ENCODE peak calls at places on chromosomes 3 and 15, in six cellular contexts. M is CD8-positive, alpha-beta memory T cell; N is activated T-helper 9 cell treated with anti-CD3 and anti-CD28 coated beads, Interleukin-2, amount 50 U/mL, for 16 hours; X is amniotic epithelial cell; E is CD4-positive, alpha-beta T cell; L is cardiac fibroblast. C is an unnamed sample.

GRCh38 chr15:88605507-88606436 is 15.4 kb upstream of the AEN start:
- DNase-seq in M (peak), N (no peak), X (peak), E (peak), L (no peak), C (peak)

GRCh38 chr3:48466386-48467109 is 20.0 kb downstream of the ATRIP start:
- DNase-seq in M (peak), N (no peak), X (no peak), E (peak), L (no peak), C (peak)

GRCh38 chr15:40336129-40337122 is 4.3 kb downstream of the CCDC9B start:
- DNase-seq in M (no peak), N (no peak), X (no peak), E (peak), L (no peak), C (no peak)

GRCh38 chr3:64438837-64439236 is 213.6 kb upstream of the PRICKLE2 start:
- DNase-seq in M (no peak), N (no peak), X (no peak), E (no peak), L (no peak), C (no peak)

GRCh38 chr15:90907838-90908507 is 4.9 kb downstream of the MAN2A2 start:
- DNase-seq in M (no peak), N (no peak), X (no peak), E (no peak), L (peak), C (no peak)

GRCh38 chr3:127645371-127646015 is 16.5 kb downstream of the PODXL2 start:
- DNase-seq in M (no peak), N (no peak), X (no peak), E (no peak), L (no peak), C (no peak)

GRCh38 chr15:74830868-74831267 is 4.4 kb downstream of the CPLX3 start:
- DNase-seq in M (no peak), N (no peak), X (no peak), E (no peak), L (no peak), C (no peak)

GRCh38 chr3:32391643-32392529 is at the start of gene CMTM7:
- DNase-seq in M (peak), N (peak), X (peak), E (peak), L (peak), C (peak)

GRCh38 chr3:193744048-193744821 is 151.2 kb downstream of the OPA1 start:
- DNase-seq in M (no peak), N (no peak), X (peak), E (no peak), L (no peak), C (peak)

GRCh38 chr15:98856540-98856907 is 151.1 kb downstream of the PGPEP1L start:
- DNase-seq in M (no peak), N (no peak), X (peak), E (no peak), L (peak), C (no peak)

GRCh38 chr15:77027111-77027696 is 32.3 kb downstream of the PSTPIP1 start:
- DNase-seq in M (no peak), N (no peak), X (no peak), E (no peak), L (no peak), C (peak)

GRCh38 chr3:89145995-89146394 is 38.6 kb downstream of the EPHA3 start:
- DNase-seq in M (no peak), N (no peak), X (peak), E (no peak), L (peak), C (no peak)